ENCODE peak calls at places on chromosomes 11 and 22, in five cellular contexts. L is PC-3, A is GM23338, F is GM23248, G is HCT116. V is an unnamed sample.

GRCh38 chr11:113705871-113706654 is at the start of gene TMPRSS5:
- DNase-seq in F (no peak), A (no peak), L (no peak), G (no peak), V (no peak)

GRCh38 chr22:38415561-38416321 is 39.3 kb downstream of the KCNJ4 start:
- DNase-seq in G (no peak), L (no peak), F (no peak), A (peak), V (no peak)

GRCh38 chr11:65571940-65572339 is 398 bp upstream of the FAM89B start:
- DNase-seq in L (peak), G (no peak), F (peak), A (peak), V (peak)

GRCh38 chr11:65488273-65489058 is 10.4 kb upstream of the MALAT1 start:
- DNase-seq in F (peak), A (no peak), L (no peak), G (no peak), V (peak)

GRCh38 chr11:35969089-35970046 is 25.5 kb downstream of the LDLRAD3 start:
- DNase-seq in A (no peak), F (no peak), G (no peak), L (peak), V (no peak)

GRCh38 chr22:38766076-38766777 is 10.4 kb upstream of the SUN2 start:
- DNase-seq in L (peak), A (peak), G (peak), F (peak), V (peak)

GRCh38 chr11:78444726-78445125 is 27.1 kb upstream of the GAB2 start:
- DNase-seq in F (no peak), G (no peak), A (no peak), L (no peak), V (no peak)

GRCh38 chr11:73360743-73361369 is 15.3 kb upstream of the RELT start:
- DNase-seq in L (no peak), A (no peak), G (no peak), F (no peak), V (no peak)

GRCh38 chr11:1372660-1373059 is 17.1 kb upstream of the BRSK2 start:
- DNase-seq in A (no peak), L (no peak), G (no peak), F (no peak), V (no peak)

GRCh38 chr22:39820266-39820665 is 73.3 kb downstream of the ENTHD1 start:
- DNase-seq in L (peak), F (peak), A (no peak), G (peak), V (no peak)

GRCh38 chr11:2913029-2913431 is 16.2 kb downstream of the PHLDA2 start:
- DNase-seq in G (no peak), F (peak), A (no peak), L (peak), V (no peak)

DNA sequence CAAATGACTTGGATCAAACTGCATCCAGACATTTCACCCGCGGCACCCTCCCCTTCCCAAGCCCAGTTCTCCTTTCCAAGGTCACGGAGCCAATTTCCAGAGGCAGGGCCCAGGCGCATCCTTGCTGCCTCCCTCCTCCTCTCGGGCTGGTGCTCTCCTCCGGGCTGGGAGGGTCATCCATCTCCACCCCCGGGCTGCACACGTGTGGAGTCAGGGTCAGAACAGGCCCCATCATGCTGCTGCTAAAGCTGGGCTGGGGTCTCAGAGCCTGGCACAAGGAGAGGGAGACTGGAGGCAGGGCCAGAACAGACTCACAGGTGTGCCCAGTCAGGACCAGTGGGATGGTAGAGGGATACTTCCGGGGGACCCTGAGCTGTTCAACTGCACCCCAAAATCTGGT is 14.0 kb downstream of the RSPH14 start:
- DNase-seq in L (no peak), A (no peak), F (no peak), G (no peak), V (no peak)
- H3K27ac ChIP-seq in L (no peak), A (no peak), F (no peak), G (no peak), V (no peak)

GRCh38 chr11:133984828-133985227 is 28.1 kb upstream of the IGSF9B start:
- DNase-seq in G (no peak), A (no peak), L (no peak), F (no peak), V (no peak)
- TF ChIP-seq EZH2phosphoT487 in G (no peak), A (no peak), L (no peak), F (no peak), V (no peak)

GRCh38 chr11:74559110-74559933 is 33.1 kb upstream of the POLD3 start:
- DNase-seq in G (no peak), L (peak), A (no peak), F (no peak), V (no peak)
- H3K4me2 ChIP-seq in G (no peak), L (peak), A (no peak), F (no peak), V (no peak)

GRCh38 chr11:68385128-68385527 is 72.7 kb downstream of the LRP5 start:
- DNase-seq in F (no peak), A (no peak), G (no peak), L (no peak), V (no peak)
- H3K27ac ChIP-seq in F (no peak), A (no peak), G (no peak), L (no peak), V (no peak)

GRCh38 chr11:4115128-4115527 is 20.5 kb downstream of the RRM1 start:
- DNase-seq in G (no peak), A (no peak), L (no peak), F (no peak), V (no peak)

GRCh38 chr11:4105916-4106315 is 11.3 kb downstream of the RRM1 start:
- DNase-seq in F (no peak), L (no peak), A (no peak), G (no peak), V (no peak)

DNA sequence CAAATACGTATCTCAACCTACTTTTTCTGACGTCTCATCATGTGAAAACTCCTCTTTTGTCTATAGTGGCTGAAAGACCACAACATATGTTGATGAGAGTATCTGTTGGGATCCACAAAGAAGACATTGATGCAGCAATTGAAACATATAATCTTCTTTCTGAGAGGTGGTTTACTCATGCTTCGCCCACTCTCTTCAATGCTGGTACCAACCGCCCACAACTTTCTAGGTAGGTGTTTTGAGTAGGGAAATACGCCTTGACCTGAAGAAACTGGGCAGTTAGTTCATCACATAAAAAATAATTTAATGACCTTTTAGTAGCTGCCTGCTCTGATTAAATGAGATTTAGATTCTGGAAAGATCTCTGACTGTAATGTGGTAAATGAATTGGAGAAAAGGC is 17.2 kb downstream of the RRM1 start:
- DNase-seq in G (no peak), A (no peak), L (no peak), F (no peak), V (no peak)
- TF ChIP-seq EZH2phosphoT487 in G (no peak), A (no peak), L (no peak), F (no peak), V (no peak)

GRCh38 chr22:20805972-20806471 is 32.1 kb downstream of the SERPIND1 start:
- DNase-seq in G (no peak), L (peak), F (peak), A (no peak), V (no peak)
- H3K4me2 ChIP-seq in G (peak), L (no peak), F (no peak), A (no peak), V (no peak)

GRCh38 chr11:59706518-59707285 is 6.9 kb downstream of the OR10V1 start:
- DNase-seq in F (peak), L (peak), A (no peak), G (peak), V (no peak)
- H3K27ac ChIP-seq in F (peak), L (no peak), A (no peak), G (peak), V (no peak)

V was measured in OCI-LY7.